ENCODE peak calls at places on chromosomes 12 and 14, in seven cellular contexts. J is neuronal stem cell; Z is psoas muscle; H is effector memory CD4-positive, alpha-beta T cell; O is CD4-positive, alpha-beta memory T cell; R is Panc1; S is mesendoderm. F is an unnamed sample. For H3K4me1, the result is how much of the 10 kb centered on the place peaks cover.

GRCh38 chr12:108613548-108613947 is 15.7 kb upstream of the TMEM119 start:
- DNase-seq in J (no peak), Z (no peak), H (no peak), O (no peak), R (no peak), S (no peak), F (no peak)

GRCh38 chr14:105918496-105919262 is 392.3 kb downstream of the TMEM121 start:
- DNase-seq in J (no peak), Z (peak), H (no peak), O (no peak), R (no peak), S (no peak), F (no peak)

GRCh38 chr14:52314521-52315354 is 626 bp downstream of the PTGER2 start:
- DNase-seq in J (no peak), Z (peak), H (peak), O (peak), R (no peak), S (peak), F (peak)

GRCh38 chr14:105430535-105430934 is 10.9 kb downstream of the MTA1 start:
- DNase-seq in J (no peak), Z (peak), H (no peak), O (no peak), R (no peak), S (no peak), F (no peak)

GRCh38 chr12:3543826-3544225 is 52.8 kb downstream of the PRMT8 start:
- DNase-seq in J (no peak), Z (no peak), H (no peak), O (no peak), R (no peak), S (no peak), F (no peak)

GRCh38 chr14:72812292-72812851 is 81.5 kb downstream of the DPF3 start:
- DNase-seq in J (no peak), Z (peak), H (no peak), O (no peak), R (no peak), S (peak), F (no peak)

GRCh38 chr12:56476972-56477432 is 8.6 kb downstream of the SPRYD4 start:
- DNase-seq in J (no peak), Z (no peak), H (no peak), O (no peak), R (no peak), S (peak), F (no peak)

GRCh38 chr12:114166360-114166759 is 200.2 kb upstream of the RBM19 start:
- DNase-seq in J (peak), Z (no peak), H (no peak), O (no peak), R (no peak), S (peak), F (peak)

GRCh38 chr12:28961948-28962384 is 187.1 kb upstream of the FAR2 start:
- DNase-seq in J (no peak), Z (no peak), H (no peak), O (no peak), R (no peak), S (no peak), F (no peak)

GRCh38 chr14:96177766-96178377 is 26.8 kb upstream of the BDKRB2 start:
- DNase-seq in J (no peak), Z (no peak), H (no peak), O (no peak), R (no peak), S (no peak), F (no peak)

GRCh38 chr12:97181571-97182265 is 274.7 kb downstream of the NEDD1 start:
- DNase-seq in J (no peak), Z (no peak), H (no peak), O (no peak), R (no peak), S (peak), F (no peak)

GRCh38 chr12:124556896-124557501 is 10.4 kb downstream of the NCOR2 start:
- DNase-seq in J (no peak), Z (no peak), H (no peak), O (no peak), R (no peak), S (no peak), F (no peak)

GRCh38 chr14:68141531-68142088 is 322.0 kb downstream of the RAD51B start:
- DNase-seq in J (no peak), Z (no peak), H (no peak), O (no peak), R (no peak), S (peak), F (no peak)

GRCh38 chr14:68140801-68141200 is 321.2 kb downstream of the RAD51B start:
- DNase-seq in J (no peak), Z (no peak), H (no peak), O (no peak), R (no peak), S (no peak), F (no peak)

GRCh38 chr14:68139466-68140110 is 320.0 kb downstream of the RAD51B start:
- DNase-seq in J (no peak), Z (no peak), H (no peak), O (no peak), R (no peak), S (no peak), F (no peak)

GRCh38 chr14:68137704-68138619 is 318.4 kb downstream of the RAD51B start:
- DNase-seq in J (peak), Z (peak), H (no peak), O (no peak), R (peak), S (peak), F (peak)

GRCh38 chr14:68140111-68140741 is 320.6 kb downstream of the RAD51B start:
- DNase-seq in J (peak), Z (no peak), H (no peak), O (no peak), R (peak), S (peak), F (no peak)
- H3K4me1 ChIP-seq in J (under half), Z (half or more), H (under half), O (under half), R (under half), S (under half), F (under half)

GRCh38 chr14:77032854-77033621 is 4.5 kb upstream of the IRF2BPL start:
- DNase-seq in J (peak), Z (peak), H (peak), O (peak), R (no peak), S (peak), F (no peak)

GRCh38 chr14:77031680-77032482 is 3.4 kb upstream of the IRF2BPL start:
- DNase-seq in J (no peak), Z (peak), H (no peak), O (no peak), R (no peak), S (no peak), F (no peak)

GRCh38 chr14:77035267-77035666 is 6.8 kb upstream of the IRF2BPL start:
- DNase-seq in J (no peak), Z (no peak), H (no peak), O (no peak), R (no peak), S (no peak), F (no peak)

GRCh38 chr14:77032483-77032853 is 4.0 kb upstream of the IRF2BPL start:
- DNase-seq in J (no peak), Z (no peak), H (no peak), O (no peak), R (no peak), S (no peak), F (no peak)

DNA sequence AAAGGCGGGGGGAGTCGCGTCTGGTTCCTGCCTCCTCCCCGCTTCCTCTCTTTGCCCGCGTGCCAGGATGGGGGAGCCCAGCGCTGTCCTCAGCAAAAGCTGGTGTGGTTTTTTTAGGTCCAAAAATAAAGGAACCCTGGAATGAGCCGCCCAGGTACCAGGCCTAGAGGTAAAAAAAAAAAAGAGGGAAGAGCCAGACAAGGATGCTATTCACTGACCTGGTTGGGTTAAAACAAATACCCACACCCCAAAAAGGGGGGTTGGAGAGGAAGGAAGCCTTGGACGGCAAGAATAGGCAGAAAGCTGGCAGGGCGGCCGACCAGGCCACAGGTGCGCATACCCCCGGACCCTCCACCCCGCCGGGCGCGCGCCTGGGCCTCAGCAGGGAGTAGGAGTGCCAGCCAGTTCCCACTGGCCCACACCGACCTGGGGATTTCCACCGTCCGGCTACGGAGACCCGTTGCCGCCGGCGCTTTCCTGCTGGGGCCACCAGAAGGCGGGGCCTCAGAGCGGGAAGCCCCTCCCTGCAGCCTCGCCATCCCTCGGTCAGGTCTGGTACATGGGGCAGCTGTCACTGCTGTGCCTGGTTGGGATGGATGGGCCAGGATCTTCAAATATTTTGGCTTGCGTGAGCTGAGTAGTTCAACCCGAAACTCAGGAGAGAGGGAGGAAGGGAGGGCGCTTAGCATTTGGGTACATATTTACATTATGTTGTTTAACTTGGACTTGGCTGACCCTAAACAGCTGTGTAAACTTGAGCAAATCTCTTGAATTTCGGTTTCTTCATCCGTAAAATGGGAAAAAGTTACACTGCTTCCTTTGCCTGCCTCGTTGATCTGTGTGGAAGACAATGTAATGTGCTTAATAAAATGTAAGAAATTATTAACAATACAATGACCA is 5.4 kb upstream of the IRF2BPL start:
- DNase-seq in J (peak), Z (peak), H (peak), O (peak), R (no peak), S (peak), F (peak)
- H3K4me1 ChIP-seq in J (half or more), Z (under half), H (half or more), O (half or more), R (half or more), S (under half), F (under half)

DNA sequence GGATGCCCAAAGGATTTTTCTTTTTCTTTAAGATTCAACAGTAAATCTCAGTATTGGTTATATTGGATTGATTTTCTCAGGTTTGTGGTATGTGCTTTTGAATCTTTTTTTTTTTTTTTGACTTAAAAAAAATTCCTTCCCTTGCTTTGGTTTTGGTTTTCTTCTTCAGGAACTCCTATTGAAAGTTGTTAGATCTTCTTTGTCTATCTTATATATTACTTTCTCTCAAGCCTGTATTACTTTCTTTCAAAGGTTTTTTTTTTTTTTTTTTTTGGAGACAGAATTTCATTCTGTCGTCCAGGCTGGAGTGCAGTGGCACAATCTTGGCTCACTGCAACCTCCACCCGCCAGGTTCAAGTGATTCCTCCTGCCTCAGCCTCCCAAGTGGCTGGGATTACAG is 21.9 kb downstream of the PPP4R4 start:
- DNase-seq in J (no peak), Z (no peak), H (no peak), O (no peak), R (no peak), S (no peak), F (no peak)
- H3K4me1 ChIP-seq in J (under half), Z (under half), H (under half), O (under half), R (under half), S (under half), F (under half)

DNA sequence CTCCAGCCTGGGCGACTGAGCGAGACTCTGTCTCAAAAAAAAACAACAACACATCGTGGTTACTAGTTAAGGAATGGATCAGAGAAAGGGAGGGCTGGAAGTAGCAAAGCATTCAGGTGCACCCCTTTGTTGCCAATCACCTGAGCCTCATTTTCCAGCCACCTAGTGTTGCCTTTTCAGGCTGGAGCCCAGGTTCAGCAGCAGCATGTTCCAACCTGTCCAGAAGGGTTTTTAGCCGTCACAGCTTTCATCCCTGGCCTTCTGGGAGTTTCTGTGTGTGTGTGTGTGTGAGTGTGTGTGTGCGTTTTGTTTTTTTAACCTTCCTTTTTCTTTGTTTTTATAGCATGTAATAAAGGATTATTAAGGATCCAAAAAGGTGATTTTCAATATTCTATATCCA is 121.1 kb upstream of the ATF1 start:
- DNase-seq in J (no peak), Z (no peak), H (no peak), O (no peak), R (no peak), S (no peak), F (no peak)
- H3K4me1 ChIP-seq in J (under half), Z (under half), H (under half), O (under half), R (under half), S (under half), F (under half)